ENCODE peak calls at places on chromosomes 2 and 18, in five cellular contexts. One of them, this sample, is unnamed.

GRCh38 chr2:33051586-33052385 is 105.0 kb downstream of the LTBP1 start:
- DNase-seq in transverse colon: no peak
- DNase-seq in Peyer's patch: no peak
- DNase-seq in tibial nerve: peak; percentile 34
- DNase-seq in breast epithelium: no peak
- DNase-seq in this sample: peak; percentile 31

GRCh38 chr2:27356056-27356381 is 545 bp downstream of the GTF3C2 start:
- DNase-seq in transverse colon: peak; percentile 75
- DNase-seq in Peyer's patch: peak; percentile 76
- DNase-seq in tibial nerve: no peak
- DNase-seq in breast epithelium: peak; percentile 44
- DNase-seq in this sample: peak; percentile 77

GRCh38 chr18:36187826-36188721 is 777 bp downstream of the MOCOS start:
- DNase-seq in transverse colon: no peak
- DNase-seq in Peyer's patch: peak; percentile 68
- DNase-seq in tibial nerve: no peak
- DNase-seq in breast epithelium: no peak
- DNase-seq in this sample: peak; percentile 90

GRCh38 chr2:97752342-97753334 is 39.3 kb downstream of the ZAP70 start:
- DNase-seq in transverse colon: no peak
- DNase-seq in Peyer's patch: no peak
- DNase-seq in tibial nerve: no peak
- DNase-seq in breast epithelium: no peak
- DNase-seq in this sample: no peak

GRCh38 chr2:54666131-54666637 is 57.3 kb upstream of the EML6 start:
- DNase-seq in transverse colon: no peak
- DNase-seq in Peyer's patch: no peak
- DNase-seq in tibial nerve: peak; percentile 52
- DNase-seq in breast epithelium: peak; percentile 73
- DNase-seq in this sample: peak; percentile 78

GRCh38 chr2:27690052-27690451 is 26.4 kb downstream of the SLC4A1AP start:
- DNase-seq in transverse colon: no peak
- DNase-seq in Peyer's patch: no peak
- DNase-seq in tibial nerve: no peak
- DNase-seq in breast epithelium: no peak
- DNase-seq in this sample: no peak

GRCh38 chr2:210228586-210228985 is 3.3 kb upstream of the ACADL start:
- DNase-seq in transverse colon: no peak
- DNase-seq in Peyer's patch: no peak
- DNase-seq in tibial nerve: no peak
- DNase-seq in breast epithelium: no peak
- DNase-seq in this sample: no peak

GRCh38 chr18:79523221-79523737 is 127.5 kb downstream of the NFATC1 start:
- DNase-seq in transverse colon: no peak
- DNase-seq in Peyer's patch: no peak
- DNase-seq in tibial nerve: no peak
- DNase-seq in breast epithelium: no peak
- DNase-seq in this sample: no peak

GRCh38 chr2:30301551-30301950 is 70.2 kb downstream of the LBH start:
- DNase-seq in transverse colon: no peak
- DNase-seq in Peyer's patch: no peak
- DNase-seq in tibial nerve: no peak
- DNase-seq in breast epithelium: no peak
- DNase-seq in this sample: no peak

GRCh38 chr2:111028720-111029119 is 92.0 kb upstream of the BCL2L11 start:
- DNase-seq in transverse colon: no peak
- DNase-seq in Peyer's patch: no peak
- DNase-seq in tibial nerve: no peak
- DNase-seq in breast epithelium: no peak
- DNase-seq in this sample: no peak

GRCh38 chr2:238331916-238332315 is 11.6 kb downstream of the TRAF3IP1 start:
- DNase-seq in transverse colon: no peak
- DNase-seq in Peyer's patch: no peak
- DNase-seq in tibial nerve: no peak
- DNase-seq in breast epithelium: no peak
- DNase-seq in this sample: no peak

GRCh38 chr2:123061534-123061933 is 963.6 kb upstream of the CNTNAP5 start:
- DNase-seq in transverse colon: no peak
- DNase-seq in Peyer's patch: no peak
- DNase-seq in tibial nerve: no peak
- DNase-seq in breast epithelium: no peak
- DNase-seq in this sample: no peak

GRCh38 chr2:172446524-172447063 is 19.2 kb downstream of the ITGA6 start:
- DNase-seq in transverse colon: no peak
- DNase-seq in Peyer's patch: no peak
- DNase-seq in tibial nerve: no peak
- DNase-seq in breast epithelium: no peak
- DNase-seq in this sample: no peak

GRCh38 chr18:13264986-13265900 is 46.7 kb downstream of the LDLRAD4 start:
- DNase-seq in transverse colon: no peak
- DNase-seq in Peyer's patch: no peak
- DNase-seq in tibial nerve: no peak
- DNase-seq in breast epithelium: peak; percentile 13
- DNase-seq in this sample: no peak

GRCh38 chr2:109497911-109498870 is 115.6 kb downstream of the SEPTIN10 start:
- DNase-seq in transverse colon: no peak
- DNase-seq in Peyer's patch: no peak
- DNase-seq in tibial nerve: no peak
- DNase-seq in breast epithelium: no peak
- DNase-seq in this sample: no peak

GRCh38 chr2:241598487-241598886 is 38.5 kb downstream of the THAP4 start:
- DNase-seq in transverse colon: no peak
- DNase-seq in Peyer's patch: no peak
- DNase-seq in tibial nerve: no peak
- DNase-seq in breast epithelium: no peak
- DNase-seq in this sample: no peak

DNA sequence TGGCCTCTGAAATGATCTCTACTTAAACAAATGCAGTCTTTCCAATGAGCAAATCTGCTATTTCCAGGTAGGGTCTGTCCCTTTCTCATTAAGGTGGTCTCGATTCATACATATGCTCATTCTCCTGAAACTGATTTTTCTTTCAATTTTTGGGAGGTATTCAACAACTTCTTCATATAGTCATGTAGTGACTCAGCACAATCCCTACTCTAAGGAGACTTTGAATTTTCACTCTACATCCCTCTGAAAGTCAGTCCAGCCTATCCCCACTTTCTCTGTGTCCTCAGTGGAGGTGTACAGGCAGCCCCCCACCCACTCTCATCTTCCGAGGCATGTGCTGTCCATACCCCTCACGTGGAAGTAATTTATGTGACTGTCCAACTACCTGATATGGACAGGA is 99.9 kb upstream of the ACAA2 start:
- DNase-seq in transverse colon: no peak
- DNase-seq in Peyer's patch: no peak
- DNase-seq in tibial nerve: no peak
- DNase-seq in breast epithelium: no peak
- DNase-seq in this sample: no peak
- H3K4me1 ChIP-seq in transverse colon: no peaks in the 10 kb centered on the region
- H3K4me1 ChIP-seq in Peyer's patch: no peaks in the 10 kb centered on the region
- H3K4me1 ChIP-seq in tibial nerve: no peaks in the 10 kb centered on the region
- H3K4me1 ChIP-seq in breast epithelium: no peaks in the 10 kb centered on the region
- H3K4me1 ChIP-seq in this sample: no peaks in the 10 kb centered on the region

DNA sequence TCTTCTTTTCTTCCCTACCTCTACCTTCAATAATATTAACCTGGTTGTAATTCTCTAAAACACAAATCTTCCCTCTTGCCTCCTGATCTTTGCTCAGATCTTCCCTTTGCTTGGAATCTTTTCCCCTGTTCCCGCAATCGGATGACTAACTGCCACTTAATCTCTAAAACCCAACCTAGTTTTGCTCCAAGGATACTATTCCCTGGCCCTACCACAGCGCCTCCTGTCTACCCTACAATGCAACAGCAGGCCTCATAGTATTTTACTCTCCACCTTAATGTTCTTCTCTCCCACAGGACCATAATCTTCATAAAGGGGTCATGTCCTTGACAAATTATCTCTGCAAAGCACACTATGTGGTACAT is 246.8 kb upstream of the TNP1 start:
- DNase-seq in transverse colon: no peak
- DNase-seq in Peyer's patch: no peak
- DNase-seq in tibial nerve: no peak
- DNase-seq in breast epithelium: no peak
- DNase-seq in this sample: no peak
- TF ChIP-seq CTCF in transverse colon: no peak
- TF ChIP-seq CTCF in Peyer's patch: no peak
- TF ChIP-seq CTCF in tibial nerve: no peak
- TF ChIP-seq CTCF in breast epithelium: no peak
- TF ChIP-seq CTCF in this sample: peak; percentile 39

DNA sequence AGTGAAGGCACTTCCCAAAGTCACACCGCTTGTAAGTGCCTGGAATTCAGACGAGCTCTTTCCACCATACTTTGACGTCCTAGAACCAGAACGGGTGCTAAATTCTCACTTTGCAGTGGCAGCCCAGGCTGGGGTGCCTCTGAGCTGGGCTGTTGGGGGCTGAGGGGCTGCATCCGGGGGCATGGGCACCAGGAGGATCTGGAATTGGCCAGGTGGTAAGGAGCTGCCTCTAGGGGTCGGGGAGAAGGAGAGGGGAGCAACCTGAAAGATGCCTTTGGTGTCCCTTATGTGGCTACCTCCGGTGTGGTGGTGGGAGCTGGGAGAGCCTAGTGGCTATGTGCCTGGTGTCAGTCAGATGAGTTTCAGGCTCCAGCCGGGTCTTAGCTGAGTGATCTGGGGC is 7.1 kb downstream of the ATOH8 start:
- DNase-seq in transverse colon: no peak
- DNase-seq in Peyer's patch: no peak
- DNase-seq in tibial nerve: no peak
- DNase-seq in breast epithelium: no peak
- DNase-seq in this sample: no peak
- H3K4me1 ChIP-seq in transverse colon: no peaks in the 10 kb centered on the region
- H3K4me1 ChIP-seq in Peyer's patch: peaks cover 22% of the 10 kb centered on the region
- H3K4me1 ChIP-seq in tibial nerve: peaks cover 44% of the 10 kb centered on the region
- H3K4me1 ChIP-seq in breast epithelium: no peaks in the 10 kb centered on the region
- H3K4me1 ChIP-seq in this sample: peaks cover 51% of the 10 kb centered on the region

GRCh38 chr2:158817596-158817995 is 22.5 kb downstream of the DAPL1 start:
- DNase-seq in transverse colon: no peak
- DNase-seq in Peyer's patch: no peak
- DNase-seq in tibial nerve: no peak
- DNase-seq in breast epithelium: no peak
- DNase-seq in this sample: no peak

GRCh38 chr2:158825021-158825420 is 29.9 kb downstream of the DAPL1 start:
- DNase-seq in transverse colon: no peak
- DNase-seq in Peyer's patch: no peak
- DNase-seq in tibial nerve: no peak
- DNase-seq in breast epithelium: no peak
- DNase-seq in this sample: no peak

GRCh38 chr2:158823838-158824237 is 28.7 kb downstream of the DAPL1 start:
- DNase-seq in transverse colon: no peak
- DNase-seq in Peyer's patch: no peak
- DNase-seq in tibial nerve: no peak
- DNase-seq in breast epithelium: no peak
- DNase-seq in this sample: no peak

GRCh38 chr2:158818511-158818910 is 23.4 kb downstream of the DAPL1 start:
- DNase-seq in transverse colon: no peak
- DNase-seq in Peyer's patch: no peak
- DNase-seq in tibial nerve: no peak
- DNase-seq in breast epithelium: no peak
- DNase-seq in this sample: no peak

DNA sequence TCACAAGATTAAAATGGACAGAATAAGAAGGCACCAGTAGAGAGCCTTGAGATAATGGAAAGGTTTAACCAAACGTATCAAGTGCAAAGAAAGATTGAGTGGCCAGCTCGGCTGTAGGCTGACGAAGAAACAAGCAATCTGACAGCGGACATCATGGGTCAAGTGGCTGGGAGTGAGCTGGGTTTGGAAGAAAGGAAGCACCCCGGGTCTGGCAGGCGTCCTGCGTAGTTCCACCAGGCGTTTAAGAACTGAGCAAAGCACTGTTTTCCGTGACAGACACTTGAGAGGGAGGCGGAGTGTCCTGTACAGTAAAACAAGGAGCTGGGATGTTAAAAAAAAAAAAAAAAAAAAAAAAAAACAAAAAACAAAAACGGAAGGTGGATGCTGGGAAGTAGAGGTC is 27.1 kb downstream of the DAPL1 start:
- DNase-seq in transverse colon: no peak
- DNase-seq in Peyer's patch: no peak
- DNase-seq in tibial nerve: no peak
- DNase-seq in breast epithelium: no peak
- DNase-seq in this sample: no peak
- TF ChIP-seq CTCF in transverse colon: no peak
- TF ChIP-seq CTCF in Peyer's patch: no peak
- TF ChIP-seq CTCF in tibial nerve: no peak
- TF ChIP-seq CTCF in breast epithelium: no peak
- TF ChIP-seq CTCF in this sample: no peak

GRCh38 chr2:237177986-237178385 is 92.3 kb downstream of the COPS8 start:
- DNase-seq in transverse colon: no peak
- DNase-seq in Peyer's patch: no peak
- DNase-seq in tibial nerve: no peak
- DNase-seq in breast epithelium: no peak
- DNase-seq in this sample: no peak
- H3K4me1 ChIP-seq in transverse colon: no peaks in the 10 kb centered on the region
- H3K4me1 ChIP-seq in Peyer's patch: no peaks in the 10 kb centered on the region
- H3K4me1 ChIP-seq in tibial nerve: no peaks in the 10 kb centered on the region
- H3K4me1 ChIP-seq in breast epithelium: no peaks in the 10 kb centered on the region
- H3K4me1 ChIP-seq in this sample: no peaks in the 10 kb centered on the region

DNA sequence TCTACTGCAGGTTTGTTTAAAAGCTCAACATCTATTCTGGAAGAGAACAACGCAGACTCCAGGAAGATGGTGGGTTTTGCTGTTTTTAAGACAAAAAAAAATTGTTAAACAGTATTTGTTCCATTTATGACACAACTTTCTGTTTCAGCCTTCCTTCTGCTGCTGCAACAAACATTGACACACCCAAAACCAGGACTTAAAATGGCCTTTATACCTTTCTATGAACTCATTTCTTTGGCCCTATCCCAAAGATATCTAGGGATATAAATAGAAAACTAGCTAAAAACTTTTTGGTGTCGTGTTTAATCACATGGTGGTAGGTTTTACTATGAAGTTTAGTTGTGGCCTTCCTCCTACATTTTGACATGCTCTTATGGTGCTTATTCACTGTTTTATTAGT is 964 bp upstream of the GALNT3 start:
- DNase-seq in transverse colon: peak; percentile 17
- DNase-seq in Peyer's patch: no peak
- DNase-seq in tibial nerve: no peak
- DNase-seq in breast epithelium: no peak
- DNase-seq in this sample: no peak
- TF ChIP-seq CTCF in transverse colon: no peak
- TF ChIP-seq CTCF in Peyer's patch: no peak
- TF ChIP-seq CTCF in tibial nerve: no peak
- TF ChIP-seq CTCF in breast epithelium: no peak
- TF ChIP-seq CTCF in this sample: no peak

DNA sequence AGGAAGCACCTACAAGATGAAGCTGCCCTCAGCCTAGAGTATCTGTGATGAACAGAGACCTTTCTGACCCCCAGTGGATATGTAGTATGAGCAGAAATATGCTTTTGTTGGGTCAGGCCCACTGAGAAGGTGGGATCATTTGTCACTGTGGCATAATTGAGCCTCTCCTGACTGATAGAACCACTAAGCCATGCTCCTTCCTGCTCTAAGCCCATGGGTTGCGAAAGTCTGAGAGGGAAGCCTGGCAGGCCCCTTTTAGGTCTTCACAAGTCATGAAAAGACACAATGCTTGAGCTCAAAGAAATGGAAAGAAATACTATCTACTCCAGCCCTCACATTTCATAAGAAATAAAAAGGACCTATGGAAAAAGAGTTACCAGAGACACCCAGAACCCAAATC is 127.7 kb downstream of the TNS1 start:
- DNase-seq in transverse colon: no peak
- DNase-seq in Peyer's patch: no peak
- DNase-seq in tibial nerve: no peak
- DNase-seq in breast epithelium: no peak
- DNase-seq in this sample: no peak
- H3K4me1 ChIP-seq in transverse colon: peaks cover under 1% of the 10 kb centered on the region
- H3K4me1 ChIP-seq in Peyer's patch: no peaks in the 10 kb centered on the region
- H3K4me1 ChIP-seq in tibial nerve: no peaks in the 10 kb centered on the region
- H3K4me1 ChIP-seq in breast epithelium: no peaks in the 10 kb centered on the region
- H3K4me1 ChIP-seq in this sample: peaks cover 19% of the 10 kb centered on the region

This sample was measured in psoas muscle.